ENCODE peak calls at places on chromosome 16, in five cellular contexts. H is fibroblast of lung; J is naive thymus-derived CD4-positive, alpha-beta T cell; Y is effector memory CD4-positive, alpha-beta T cell; Z is PC-9. F is an unnamed sample.

GRCh38 chr16:48831081-48831722 is 221.2 kb upstream of the N4BP1 start:
- DNase-seq in H (no peak), J (no peak), Y (no peak), Z (no peak), F (no peak)

GRCh38 chr16:66446737-66447136 is 19.6 kb downstream of the BEAN1 start:
- DNase-seq in H (no peak), J (no peak), Y (no peak), Z (peak; percentile 73), F (no peak)

GRCh38 chr16:1706386-1707192 is 594 bp downstream of the MAPK8IP3 start:
- DNase-seq in H (peak; percentile 40), J (peak; percentile 58), Y (peak; percentile 4), Z (no peak), F (peak; percentile 44)

GRCh38 chr16:16971042-16971441 is 499.7 kb downstream of the XYLT1 start:
- DNase-seq in H (no peak), J (no peak), Y (no peak), Z (no peak), F (no peak)

GRCh38 chr16:78249832-78250231 is 150.4 kb downstream of the WWOX start:
- DNase-seq in H (no peak), J (no peak), Y (no peak), Z (no peak), F (no peak)

GRCh38 chr16:46687486-46687885 is 1.5 kb downstream of the VPS35 start:
- DNase-seq in H (no peak), J (no peak), Y (no peak), Z (no peak), F (no peak)

GRCh38 chr16:12097523-12098428 is 121.2 kb downstream of the SNX29 start:
- DNase-seq in H (peak; percentile 36), J (no peak), Y (no peak), Z (no peak), F (peak; percentile 67)

GRCh38 chr16:70746040-70746707 is 54.8 kb downstream of the VAC14 start:
- DNase-seq in H (peak; percentile 87), J (no peak), Y (no peak), Z (peak; percentile 48), F (peak; percentile 81)

GRCh38 chr16:3669067-3669466 is 14.6 kb downstream of the DNASE1 start:
- DNase-seq in H (no peak), J (no peak), Y (no peak), Z (no peak), F (no peak)

GRCh38 chr16:89319883-89320716 is 102.6 kb downstream of the ZNF778 start:
- DNase-seq in H (peak; percentile 87), J (no peak), Y (no peak), Z (peak; percentile 92), F (peak; percentile 76)
- H3K4me1 ChIP-seq in H (peaks cover 62% of the 10 kb centered on the region), J (peaks cover 81% of the 10 kb centered on the region), Y (peaks cover 88% of the 10 kb centered on the region), Z (peaks cover 98% of the 10 kb centered on the region), F (peaks cover 30% of the 10 kb centered on the region)

DNA sequence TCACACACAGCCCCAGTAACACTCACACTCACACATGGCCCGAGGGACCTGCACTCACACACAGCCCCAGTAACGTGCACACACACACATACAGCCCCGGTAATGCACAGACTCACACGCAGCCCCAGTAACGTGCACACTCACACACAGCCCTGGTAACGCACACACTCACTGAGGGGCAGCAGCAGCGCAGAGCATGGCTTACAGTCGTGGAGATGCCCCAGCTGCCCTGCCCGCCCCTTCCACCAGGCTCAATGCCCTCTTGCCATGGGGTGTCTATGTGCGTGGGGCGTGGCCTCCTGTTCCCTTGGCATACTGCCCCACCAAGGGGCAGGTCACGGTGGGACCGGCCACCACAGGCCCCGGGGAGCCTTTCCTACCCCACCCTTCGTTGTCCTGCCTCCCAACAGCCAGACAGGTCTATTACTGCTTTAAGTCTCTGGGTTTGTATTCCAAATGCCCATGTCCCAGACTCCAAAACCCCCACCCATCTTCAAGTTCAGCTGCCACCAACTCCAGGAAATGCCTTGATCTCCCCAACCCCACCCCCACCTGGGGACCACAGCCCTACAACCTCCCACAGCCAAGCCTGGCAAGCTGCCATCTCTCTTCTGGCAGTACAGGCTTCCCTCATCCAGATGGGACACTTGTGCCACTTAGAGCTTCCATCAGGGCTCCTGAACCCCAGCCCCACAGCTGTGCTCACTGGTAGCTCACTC is 2.6 kb downstream of the CCDC102A start:
- DNase-seq in H (no peak), J (peak; percentile 43), Y (peak; percentile 29), Z (no peak), F (peak; percentile 58)
- H3K4me3 ChIP-seq in H (no peak overlapping the region), J (no peak overlapping the region), Y (no peak overlapping the region), Z (no peak overlapping the region), F (no peak overlapping the region)

GRCh38 chr16:87808108-87808507 is 42.3 kb upstream of the KLHDC4 start:
- DNase-seq in H (no peak), J (no peak), Y (no peak), Z (no peak), F (no peak)
- H3K27ac ChIP-seq in H (no peak overlapping the region), J (no peak overlapping the region), Y (no peak overlapping the region), Z (no peak overlapping the region), F (no peak overlapping the region)

GRCh38 chr16:555528-556478 is 4.4 kb upstream of the PRR35 start:
- DNase-seq in H (no peak), J (no peak), Y (no peak), Z (no peak), F (no peak)
- H3K4me1 ChIP-seq in H (no peaks in the 10 kb centered on the region), J (no peaks in the 10 kb centered on the region), Y (no peaks in the 10 kb centered on the region), Z (no peaks in the 10 kb centered on the region), F (no peaks in the 10 kb centered on the region)

F was measured in right cardiac atrium.